ENCODE peak calls at places on chromosome 16, in nine cellular contexts. R is fibroblast of mammary gland; A is right atrium auricular region; T is adipocyte; V is H7; X is heart right ventricle; E is Caco-2; P is GM06990; Z is effector memory CD4-positive, alpha-beta T cell. S is an unnamed sample.

GRCh38 chr16:56506941-56507340 is 12.9 kb downstream of the BBS2 start:
- DNase-seq in R (peak), P (no peak), Z (no peak), X (no peak), A (no peak), E (no peak), T (peak), V (no peak), S (no peak)

GRCh38 chr16:6528217-6528616 is 804.4 kb upstream of the RBFOX1 start:
- DNase-seq in P (no peak), A (no peak), V (no peak), E (no peak), X (no peak), T (no peak), R (no peak), Z (no peak), S (no peak)

GRCh38 chr16:67650023-67650422 is 5.1 kb downstream of the CARMIL2 start:
- DNase-seq in P (no peak), X (no peak), A (no peak), Z (no peak), E (no peak), R (no peak), T (no peak), V (no peak), S (no peak)

GRCh38 chr16:11672206-11673090 is 4.2 kb downstream of the SNN start:
- DNase-seq in Z (no peak), X (peak), P (peak), T (no peak), V (peak), R (no peak), E (no peak), A (no peak), S (no peak)

GRCh38 chr16:30901201-30902069 is 5.0 kb downstream of the CTF1 start:
- DNase-seq in R (peak), P (no peak), V (peak), T (no peak), Z (no peak), A (no peak), X (no peak), E (no peak), S (no peak)

GRCh38 chr16:26078971-26079370 is 387.2 kb downstream of the HS3ST4 start:
- DNase-seq in Z (no peak), X (no peak), A (no peak), T (no peak), P (no peak), R (no peak), V (no peak), E (no peak), S (no peak)

GRCh38 chr16:6048017-6048416 is 950.4 kb upstream of the EEF2KMT start:
- DNase-seq in T (no peak), P (no peak), V (no peak), X (no peak), Z (no peak), A (no peak), R (no peak), E (no peak), S (no peak)

GRCh38 chr16:11403534-11403795 is 58.2 kb downstream of the RMI2 start:
- DNase-seq in V (no peak), T (no peak), E (no peak), P (no peak), R (no peak), A (no peak), X (no peak), Z (no peak), S (no peak)

GRCh38 chr16:84922351-84923135 is 88.8 kb downstream of the ZDHHC7 start:
- DNase-seq in E (no peak), X (peak), P (no peak), V (no peak), R (no peak), Z (no peak), T (no peak), A (peak), S (no peak)

GRCh38 chr16:87457051-87457611 is 35.7 kb downstream of the ZCCHC14 start:
- DNase-seq in A (no peak), E (no peak), R (peak), P (no peak), T (peak), Z (no peak), V (no peak), X (no peak), S (no peak)

GRCh38 chr16:74713876-74714275 is 13.2 kb upstream of the MLKL start:
- DNase-seq in V (peak), T (no peak), E (no peak), Z (no peak), R (no peak), A (no peak), X (no peak), P (no peak), S (no peak)

GRCh38 chr16:84950906-84951305 is 60.4 kb downstream of the ZDHHC7 start:
- DNase-seq in V (peak), A (no peak), T (no peak), P (no peak), Z (no peak), X (no peak), E (no peak), R (no peak), S (no peak)

GRCh38 chr16:48452991-48453760 is 68.0 kb upstream of the SIAH1 start:
- DNase-seq in E (no peak), X (peak), Z (no peak), T (no peak), R (no peak), A (peak), P (no peak), V (no peak), S (no peak)

GRCh38 chr16:11627822-11628457 is 40.3 kb upstream of the SNN start:
- DNase-seq in A (peak), E (no peak), P (no peak), Z (no peak), R (peak), T (no peak), X (peak), V (peak), S (no peak)

GRCh38 chr16:85898521-85899442 is at the start of gene IRF8:
- DNase-seq in P (peak), V (peak), Z (peak), X (peak), A (peak), E (peak), T (peak), R (no peak), S (peak)

GRCh38 chr16:88882358-88883030 is 16.0 kb upstream of the PABPN1L start:
- DNase-seq in X (no peak), A (no peak), E (peak), R (no peak), T (no peak), Z (no peak), V (no peak), P (peak), S (peak)

GRCh38 chr16:86834451-86835035 is 256.2 kb downstream of the FOXL1 start:
- DNase-seq in X (no peak), V (peak), E (no peak), T (peak), Z (no peak), A (no peak), R (peak), P (no peak), S (no peak)

GRCh38 chr16:14489460-14489859 is 140.6 kb downstream of the PARN start:
- DNase-seq in T (no peak), Z (no peak), P (no peak), A (no peak), X (no peak), E (peak), V (peak), R (no peak), S (no peak)

GRCh38 chr16:590875-591200 is 972 bp downstream of the RAB40C start:
- DNase-seq in T (no peak), E (no peak), A (no peak), P (no peak), R (no peak), V (no peak), X (no peak), Z (no peak), S (no peak)

GRCh38 chr16:80580109-80580832 is 39.5 kb downstream of the DYNLRB2 start:
- DNase-seq in T (no peak), Z (peak), R (peak), V (no peak), X (no peak), A (no peak), P (peak), E (no peak), S (peak)

GRCh38 chr16:27291106-27291505 is 22.5 kb upstream of the NSMCE1 start:
- DNase-seq in V (no peak), T (no peak), X (no peak), R (no peak), E (no peak), P (no peak), Z (no peak), A (no peak), S (no peak)

GRCh38 chr16:82063456-82064082 is 28.5 kb downstream of the HSD17B2 start:
- DNase-seq in E (no peak), V (no peak), Z (no peak), T (no peak), X (no peak), P (no peak), R (no peak), A (no peak), S (no peak)

GRCh38 chr16:70804729-70805169 is 3.8 kb upstream of the VAC14 start:
- DNase-seq in V (no peak), R (no peak), X (no peak), E (no peak), T (no peak), P (no peak), Z (no peak), A (no peak), S (no peak)
- H3K4me3 ChIP-seq in V (no peak), R (no peak), X (no peak), E (no peak), T (no peak), P (no peak), Z (no peak), A (no peak), S (no peak)

GRCh38 chr16:29820730-29821662 is 734 bp downstream of the MVP start:
- DNase-seq in V (no peak), T (peak), X (peak), P (peak), E (no peak), R (no peak), Z (no peak), A (no peak), S (no peak)

GRCh38 chr16:29818082-29818481 is 2.1 kb downstream of the PAGR1 start:
- DNase-seq in A (no peak), R (no peak), X (no peak), T (no peak), V (no peak), E (no peak), Z (no peak), P (no peak), S (no peak)

GRCh38 chr16:29820271-29820701 is at the start of gene MVP:
- DNase-seq in X (peak), E (no peak), V (no peak), T (peak), R (peak), Z (no peak), A (peak), P (peak), S (no peak)

GRCh38 chr16:29821663-29822115 is 1.4 kb downstream of the MVP start:
- DNase-seq in X (no peak), Z (no peak), T (peak), A (no peak), E (no peak), R (peak), P (no peak), V (no peak), S (no peak)

DNA sequence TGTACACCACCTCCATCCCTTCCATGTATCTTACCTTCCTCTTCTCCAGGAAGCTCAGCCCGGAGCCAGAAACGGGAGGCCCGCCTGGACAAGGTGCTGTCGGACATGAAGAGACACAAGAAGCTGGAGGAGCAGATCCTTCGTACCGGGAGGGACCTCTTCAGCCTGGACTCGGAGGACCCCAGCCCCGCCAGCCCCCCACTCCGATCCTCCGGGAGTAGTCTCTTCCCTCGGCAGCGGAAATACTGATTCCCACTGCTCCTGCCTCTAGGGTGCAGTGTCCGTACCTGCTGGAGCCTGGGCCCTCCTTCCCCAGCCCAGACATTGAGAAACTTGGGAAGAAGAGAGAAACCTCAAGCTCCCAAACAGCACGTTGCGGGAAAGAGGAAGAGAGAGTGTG is 756 bp upstream of the MVP start:
- DNase-seq in T (no peak), X (no peak), V (no peak), R (no peak), Z (no peak), A (no peak), E (no peak), P (no peak), S (no peak)
- H3K4me3 ChIP-seq in T (peak), X (no peak), V (no peak), R (peak), Z (no peak), A (no peak), E (no peak), P (peak), S (peak)

DNA sequence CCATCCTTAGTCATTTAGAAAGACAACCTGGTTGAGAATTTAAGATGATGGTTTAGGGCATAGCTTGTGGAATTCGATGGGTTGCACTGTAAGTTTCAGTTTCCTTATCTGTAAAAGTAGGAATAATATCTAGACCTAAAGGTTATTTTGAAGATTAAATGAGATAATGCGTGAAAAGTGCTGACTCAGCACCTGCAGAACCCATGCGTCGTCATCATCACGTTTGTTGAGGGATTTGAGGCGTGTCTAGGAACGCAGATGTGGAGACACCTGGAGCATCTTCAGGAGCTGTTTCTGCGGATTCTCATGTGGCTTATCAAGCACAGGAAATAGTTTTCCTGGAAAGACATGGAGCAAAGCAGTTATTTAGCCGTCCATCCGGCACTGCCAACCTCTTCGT is 536.3 kb downstream of the MAF start:
- DNase-seq in Z (no peak), P (no peak), T (no peak), A (no peak), R (no peak), V (no peak), E (no peak), X (no peak), S (no peak)
- H3K4me3 ChIP-seq in Z (no peak), P (no peak), T (no peak), A (no peak), R (no peak), V (no peak), E (no peak), X (no peak), S (no peak)

GRCh38 chr16:50692999-50693781 is at the start of gene NOD2:
- DNase-seq in P (peak), V (peak), A (no peak), E (peak), X (no peak), R (no peak), T (no peak), Z (no peak), S (no peak)
- H3K4me3 ChIP-seq in P (peak), V (peak), A (peak), E (peak), X (peak), R (peak), T (peak), Z (peak), S (peak)

GRCh38 chr16:2147981-2148671 is at the start of gene RAB26:
- DNase-seq in X (peak), V (peak), E (no peak), T (peak), P (no peak), A (peak), Z (peak), R (peak), S (no peak)
- H3K4me3 ChIP-seq in X (peak), V (peak), E (peak), T (peak), P (peak), A (peak), Z (peak), R (peak), S (peak)

GRCh38 chr16:21162661-21163151 is 4.2 kb downstream of the LDAF1 start:
- DNase-seq in Z (no peak), P (no peak), R (peak), X (peak), A (no peak), E (no peak), T (no peak), V (no peak), S (no peak)

GRCh38 chr16:21161211-21161610 is 2.7 kb downstream of the LDAF1 start:
- DNase-seq in X (peak), T (no peak), R (no peak), E (no peak), V (no peak), Z (no peak), A (no peak), P (no peak), S (no peak)

GRCh38 chr16:21159281-21159951 is 942 bp downstream of the LDAF1 start:
- DNase-seq in T (peak), X (peak), E (peak), A (no peak), R (no peak), P (peak), V (peak), Z (no peak), S (no peak)

GRCh38 chr16:21158208-21159110 is at the start of gene LDAF1:
- DNase-seq in Z (peak), X (peak), V (peak), T (peak), P (peak), E (peak), A (peak), R (peak), S (peak)

DNA sequence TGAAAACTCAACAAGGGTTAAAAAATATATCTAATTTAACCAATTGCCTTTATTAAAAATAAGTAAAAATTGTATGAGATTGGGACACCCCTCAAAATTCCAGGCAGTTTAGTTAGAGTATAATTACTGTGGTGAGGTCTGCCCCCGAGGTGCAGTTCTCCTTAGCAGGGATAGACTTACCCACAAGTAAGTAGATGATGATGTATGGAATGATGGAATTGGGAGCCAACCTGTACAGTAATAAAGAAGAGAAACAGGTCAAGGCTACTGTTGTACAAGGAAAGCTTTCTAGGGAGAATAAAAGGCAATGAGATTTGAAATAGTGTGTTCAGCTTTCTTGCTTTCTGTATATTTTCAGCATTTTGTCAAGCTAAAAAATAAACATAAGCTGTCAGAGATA is 1.8 kb downstream of the LDAF1 start:
- DNase-seq in R (no peak), E (no peak), X (no peak), T (no peak), Z (no peak), P (no peak), A (no peak), V (no peak), S (no peak)
- H3K4me3 ChIP-seq in R (no peak), E (no peak), X (peak), T (peak), Z (no peak), P (no peak), A (no peak), V (no peak), S (no peak)

GRCh38 chr16:3664187-3664896 is 9.9 kb downstream of the DNASE1 start:
- DNase-seq in A (no peak), V (peak), R (no peak), P (no peak), X (no peak), T (no peak), Z (no peak), E (no peak), S (no peak)

GRCh38 chr16:3661311-3661710 is 6.8 kb downstream of the DNASE1 start:
- DNase-seq in T (no peak), R (no peak), X (no peak), P (no peak), V (no peak), E (no peak), A (no peak), Z (no peak), S (no peak)

GRCh38 chr16:3665508-3665907 is 11.0 kb downstream of the DNASE1 start:
- DNase-seq in P (no peak), T (no peak), X (no peak), R (no peak), Z (no peak), E (no peak), V (peak), A (no peak), S (no peak)

GRCh38 chr16:3661922-3662321 is 7.4 kb downstream of the DNASE1 start:
- DNase-seq in R (no peak), T (no peak), P (no peak), E (no peak), V (no peak), X (no peak), Z (no peak), A (no peak), S (no peak)

GRCh38 chr16:3662601-3663000 is 8.1 kb downstream of the DNASE1 start:
- DNase-seq in T (no peak), P (no peak), E (no peak), X (no peak), V (no peak), Z (no peak), A (no peak), R (no peak), S (no peak)
- H3K4me3 ChIP-seq in T (no peak), P (no peak), E (no peak), X (no peak), V (no peak), Z (no peak), A (no peak), R (no peak), S (no peak)

GRCh38 chr16:16105646-16106045 is 117.6 kb downstream of the ABCC6 start:
- DNase-seq in P (no peak), R (no peak), Z (no peak), V (no peak), X (no peak), A (no peak), T (no peak), E (no peak), S (no peak)
- H3K4me3 ChIP-seq in P (no peak), R (no peak), Z (no peak), V (no peak), X (no peak), A (no peak), T (no peak), E (no peak), S (no peak)

S was measured in GM12864.